ENCODE peak calls at places on chromosomes 3 and 15, in nine cellular contexts. P is esophagus squamous epithelium, F is adrenal gland, X is suprapubic skin, G is Peyer's patch, T is uterus, S is K562, K is GM12878, M is heart left ventricle. D is an unnamed sample. For H3K27me3, the result is how much of the 10 kb centered on the place peaks cover.

GRCh38 chr3:106333911-106334618 is 465.3 kb upstream of the CBLB start:
- DNase-seq in P (no peak), F (no peak), X (no peak), G (no peak), T (no peak), S (no peak), K (no peak), M (no peak), D (no peak)

GRCh38 chr3:78258798-78259197 is 1218.9 kb downstream of the ROBO2 start:
- DNase-seq in P (no peak), F (no peak), X (no peak), G (no peak), T (no peak), S (no peak), K (no peak), M (no peak), D (no peak)

GRCh38 chr3:74410276-74410941 is 204.1 kb downstream of the CNTN3 start:
- DNase-seq in P (no peak), F (no peak), X (no peak), G (no peak), T (no peak), S (no peak), K (no peak), M (no peak), D (no peak)

GRCh38 chr3:54572197-54572895 is 355.5 kb downstream of the LRTM1 start:
- DNase-seq in P (no peak), F (no peak), X (no peak), G (no peak), T (no peak), S (no peak), K (no peak), M (no peak), D (no peak)

GRCh38 chr3:46135475-46135874 is 72.6 kb downstream of the CCR1 start:
- DNase-seq in P (no peak), F (no peak), X (no peak), G (no peak), T (no peak), S (no peak), K (no peak), M (no peak), D (no peak)

GRCh38 chr15:25268166-25268565 is 170.7 kb downstream of the UBE3A start:
- DNase-seq in P (no peak), F (no peak), X (no peak), G (no peak), T (no peak), S (no peak), K (no peak), M (no peak), D (no peak)

GRCh38 chr3:71129611-71130515 is 453.7 kb downstream of the FOXP1 start:
- DNase-seq in P (no peak), F (peak), X (no peak), G (no peak), T (no peak), S (no peak), K (no peak), M (no peak), D (no peak)

GRCh38 chr3:193207874-193208273 is 33.1 kb upstream of the PLAAT1 start:
- DNase-seq in P (no peak), F (no peak), X (no peak), G (no peak), T (no peak), S (no peak), K (no peak), M (no peak), D (no peak)

GRCh38 chr3:78895528-78895927 is 872.3 kb downstream of the ROBO1 start:
- DNase-seq in P (no peak), F (no peak), X (no peak), G (no peak), T (no peak), S (no peak), K (no peak), M (no peak), D (no peak)

GRCh38 chr3:193805448-193805847 is 212.4 kb downstream of the OPA1 start:
- DNase-seq in P (no peak), F (peak), X (peak), G (peak), T (peak), S (peak), K (no peak), M (peak), D (peak)

GRCh38 chr15:87623832-87624231 is 632.7 kb downstream of the NTRK3 start:
- DNase-seq in P (no peak), F (no peak), X (no peak), G (no peak), T (no peak), S (peak), K (no peak), M (no peak), D (no peak)

GRCh38 chr15:89776274-89777072 is at the start of gene MESP2:
- DNase-seq in P (no peak), F (peak), X (peak), G (peak), T (peak), S (peak), K (no peak), M (peak), D (peak)

GRCh38 chr15:74027688-74028087 is 33.2 kb downstream of the PML start:
- DNase-seq in P (no peak), F (no peak), X (peak), G (no peak), T (no peak), S (no peak), K (no peak), M (no peak), D (no peak)

GRCh38 chr3:148957586-148957985 is 33.8 kb upstream of the GYG1 start:
- DNase-seq in P (no peak), F (no peak), X (no peak), G (no peak), T (no peak), S (peak), K (no peak), M (no peak), D (peak)

GRCh38 chr3:165518346-165518745 is 318.9 kb downstream of the BCHE start:
- DNase-seq in P (no peak), F (no peak), X (no peak), G (no peak), T (no peak), S (no peak), K (no peak), M (no peak), D (no peak)

GRCh38 chr15:40776537-40777141 is 6.9 kb downstream of the C15orf62 start:
- DNase-seq in P (no peak), F (peak), X (no peak), G (no peak), T (no peak), S (no peak), K (no peak), M (no peak), D (no peak)

GRCh38 chr3:139839659-139840058 is 95.3 kb upstream of the CLSTN2 start:
- DNase-seq in P (no peak), F (no peak), X (no peak), G (no peak), T (no peak), S (no peak), K (no peak), M (no peak), D (no peak)

GRCh38 chr3:105448338-105448982 is 81.8 kb downstream of the ALCAM start:
- DNase-seq in P (no peak), F (no peak), X (no peak), G (no peak), T (no peak), S (no peak), K (no peak), M (no peak), D (no peak)

GRCh38 chr15:48021336-48022086 is 99.3 kb upstream of the SLC24A5 start:
- DNase-seq in P (no peak), F (no peak), X (no peak), G (no peak), T (no peak), S (no peak), K (no peak), M (no peak), D (no peak)

GRCh38 chr3:53243165-53243564 is 12.7 kb downstream of the TKT start:
- DNase-seq in P (no peak), F (peak), X (no peak), G (no peak), T (no peak), S (no peak), K (no peak), M (no peak), D (no peak)

GRCh38 chr3:45889278-45889833 is 3.0 kb downstream of the CCR9 start:
- DNase-seq in P (no peak), F (no peak), X (no peak), G (no peak), T (no peak), S (no peak), K (no peak), M (no peak), D (no peak)

GRCh38 chr3:196992461-196993065 is 23.9 kb upstream of the PIGZ start:
- DNase-seq in P (no peak), F (no peak), X (peak), G (peak), T (no peak), S (no peak), K (no peak), M (peak), D (no peak)

GRCh38 chr3:10627884-10628572 is 122.6 kb upstream of the ATP2B2 start:
- DNase-seq in P (no peak), F (no peak), X (no peak), G (no peak), T (no peak), S (no peak), K (no peak), M (no peak), D (no peak)

DNA sequence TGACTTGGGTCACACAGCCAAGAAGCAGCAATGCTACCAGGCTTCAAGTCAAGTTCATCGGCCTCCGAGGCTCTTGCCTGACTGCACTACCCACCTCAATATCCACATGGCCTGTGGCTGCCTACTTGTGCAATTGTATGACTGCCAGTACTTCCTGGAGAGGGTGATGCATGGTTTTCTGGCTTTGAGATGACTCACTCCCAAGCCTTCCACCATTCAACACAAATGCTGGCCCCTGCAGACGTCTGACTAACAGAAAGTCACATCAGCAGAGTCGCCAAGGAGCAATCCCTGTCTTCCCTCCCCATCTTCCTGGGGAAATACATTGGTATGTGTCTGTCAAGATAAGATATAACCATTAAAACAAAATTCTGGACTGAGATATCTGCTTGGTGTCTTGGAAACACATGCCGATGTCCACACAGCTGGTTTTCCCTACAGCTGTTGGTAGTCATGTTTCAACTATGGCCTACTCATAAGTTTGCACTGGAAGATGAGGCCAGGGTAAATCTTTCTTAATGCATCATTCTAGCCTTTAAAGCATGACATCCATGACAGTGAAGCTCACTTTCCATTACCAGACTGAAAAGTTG is 79.6 kb upstream of the SPATA12 start:
- DNase-seq in P (peak), F (peak), X (no peak), G (no peak), T (peak), S (no peak), K (no peak), M (peak), D (peak)
- H3K27ac ChIP-seq in P (peak), F (no peak), X (no peak), G (no peak), T (no peak), S (no peak), K (no peak), M (no peak), D (no peak)

GRCh38 chr3:66035763-66036477 is 2.8 kb downstream of the MAGI1 start:
- DNase-seq in P (no peak), F (no peak), X (no peak), G (no peak), T (no peak), S (no peak), K (no peak), M (no peak), D (no peak)
- H3K27me3 ChIP-seq in P (under half), F (under half), X (under half), G (under half), T (under half), S (under half), K (under half), M (under half), D (under half)

DNA sequence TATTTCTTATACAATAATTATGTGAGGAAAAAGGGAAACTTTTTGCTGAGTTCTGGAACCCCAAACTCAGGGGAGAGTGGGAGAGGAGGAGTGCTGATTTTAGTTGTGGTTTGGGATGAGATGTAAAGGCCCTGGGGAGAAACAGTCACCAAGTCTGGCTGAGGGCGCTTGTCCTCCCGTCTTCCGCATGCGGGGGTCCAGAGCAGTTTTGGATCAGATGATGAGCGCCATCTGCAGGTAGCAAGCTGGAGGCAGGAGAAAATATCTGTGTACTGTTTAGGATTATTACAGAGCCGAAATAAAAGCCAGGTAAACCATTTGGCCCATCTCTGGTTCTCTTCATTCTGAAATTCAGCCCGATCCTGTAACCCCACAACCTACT is 1.6 kb upstream of the PARP14 start:
- DNase-seq in P (peak), F (peak), X (peak), G (peak), T (peak), S (peak), K (no peak), M (peak), D (peak)
- TF ChIP-seq POLR2A in P (no peak), F (no peak), X (no peak), G (no peak), T (no peak), S (no peak), K (no peak), M (no peak), D (no peak)

DNA sequence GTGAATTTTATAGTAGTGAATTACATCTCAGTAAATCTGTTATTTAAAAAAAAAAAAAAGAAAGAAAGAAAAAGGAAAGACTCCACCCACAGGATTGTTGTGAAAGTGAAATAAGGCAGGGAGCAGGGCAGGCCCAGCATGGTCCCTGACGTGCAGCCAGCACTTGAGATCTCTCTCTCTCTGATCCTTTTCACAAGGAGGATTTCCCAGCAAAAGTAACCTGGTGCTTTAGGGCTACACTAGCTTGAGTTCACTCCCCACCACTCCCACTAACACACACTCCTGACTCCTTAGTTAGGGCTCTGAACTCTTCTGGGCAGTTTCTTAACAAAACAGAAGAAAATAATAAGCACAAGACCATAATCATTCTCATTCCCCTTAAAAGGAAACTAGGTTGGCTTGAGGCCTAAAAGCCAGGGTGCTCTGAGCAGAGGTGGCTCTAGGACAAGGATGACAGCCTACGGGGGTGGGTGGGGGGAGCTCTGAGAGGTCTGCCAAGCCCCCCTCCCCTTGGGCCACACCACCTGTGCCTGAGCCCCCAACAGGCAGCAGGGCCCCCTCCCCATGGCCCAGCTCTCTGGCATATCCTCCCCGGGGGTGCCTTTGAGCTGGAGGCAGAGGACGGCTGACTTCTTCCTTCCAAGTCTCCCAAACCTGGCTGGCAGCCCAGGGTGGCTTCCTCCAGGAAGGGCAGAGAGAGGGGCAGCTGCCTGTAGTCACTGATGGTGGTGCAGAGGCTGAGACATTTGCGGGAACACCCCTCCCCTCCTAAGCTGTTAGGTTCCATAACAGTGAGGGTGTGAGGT is 831 bp downstream of the TMEM40 start:
- DNase-seq in P (no peak), F (peak), X (peak), G (no peak), T (peak), S (no peak), K (no peak), M (peak), D (no peak)
- H3K27ac ChIP-seq in P (peak), F (no peak), X (peak), G (no peak), T (peak), S (no peak), K (peak), M (peak), D (no peak)

GRCh38 chr3:142846779-142847577 is 41.9 kb downstream of the PCOLCE2 start:
- DNase-seq in P (no peak), F (no peak), X (no peak), G (no peak), T (no peak), S (no peak), K (no peak), M (no peak), D (peak)

GRCh38 chr3:142849148-142849547 is 39.7 kb downstream of the PCOLCE2 start:
- DNase-seq in P (no peak), F (no peak), X (no peak), G (no peak), T (no peak), S (no peak), K (no peak), M (no peak), D (no peak)

DNA sequence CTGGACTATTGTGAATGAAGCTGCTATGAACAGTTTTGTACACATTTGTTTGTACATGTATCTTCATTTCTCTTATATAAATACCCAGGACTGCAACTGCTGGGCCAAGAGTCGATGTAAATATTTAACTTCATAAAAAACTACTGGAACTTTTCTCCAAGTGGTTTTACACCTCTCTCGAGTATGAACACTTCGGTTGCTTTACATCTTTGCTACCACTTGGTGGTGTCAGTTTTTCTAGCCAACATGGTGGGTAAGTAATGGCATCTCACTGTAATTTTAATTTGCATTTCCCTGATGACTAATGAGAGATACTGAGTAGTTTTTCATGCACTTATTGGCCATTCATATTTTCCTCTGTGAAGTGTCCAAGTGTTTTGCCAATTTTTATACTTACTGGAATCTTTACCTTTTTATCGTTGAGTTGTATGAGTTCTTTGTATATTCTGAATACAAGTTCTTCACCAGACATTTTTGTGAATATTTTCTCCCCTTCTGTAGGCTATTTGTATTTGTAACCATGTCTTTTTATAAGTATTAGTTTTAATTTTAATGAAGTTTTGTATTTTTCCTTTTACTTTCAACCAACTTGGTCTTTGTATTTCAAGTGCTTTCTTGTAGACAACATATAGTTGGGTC is 44.4 kb downstream of the PCOLCE2 start:
- DNase-seq in P (no peak), F (no peak), X (no peak), G (no peak), T (no peak), S (peak), K (no peak), M (no peak), D (no peak)
- H3K27me3 ChIP-seq in P (under half), F (under half), X (under half), G (under half), T (under half), S (under half), K (under half), M (under half), D (under half)